ENCODE peak calls at places on chromosomes 3 and 15, in four cellular contexts. One of them, this sample, is unnamed.

GRCh38 chr3:77161098-77161497 is 121.2 kb downstream of the ROBO2 start:
- DNase-seq in HCT116: no peak
- DNase-seq in dorsolateral prefrontal cortex: no peak
- DNase-seq in MM.1S: no peak
- DNase-seq in this sample: no peak

GRCh38 chr3:147652682-147653081 is 243.5 kb downstream of the ZIC1 start:
- DNase-seq in HCT116: no peak
- DNase-seq in dorsolateral prefrontal cortex: no peak
- DNase-seq in MM.1S: no peak
- DNase-seq in this sample: no peak

GRCh38 chr15:74290645-74291044 is 54.5 kb downstream of the CCDC33 start:
- DNase-seq in HCT116: no peak
- DNase-seq in dorsolateral prefrontal cortex: no peak
- DNase-seq in MM.1S: no peak
- DNase-seq in this sample: no peak

GRCh38 chr3:171556133-171556532 is 95.9 kb upstream of the TNIK start:
- DNase-seq in HCT116: no peak
- DNase-seq in dorsolateral prefrontal cortex: no peak
- DNase-seq in MM.1S: no peak
- DNase-seq in this sample: no peak

GRCh38 chr3:75951941-75952340 is 166.6 kb upstream of the ZNF717 start:
- DNase-seq in HCT116: no peak
- DNase-seq in dorsolateral prefrontal cortex: no peak
- DNase-seq in MM.1S: no peak
- DNase-seq in this sample: no peak

GRCh38 chr3:134366928-134367352 is 7.3 kb downstream of the AMOTL2 start:
- DNase-seq in HCT116: no peak
- DNase-seq in dorsolateral prefrontal cortex: peak; percentile 26
- DNase-seq in MM.1S: no peak
- DNase-seq in this sample: no peak

GRCh38 chr3:48130321-48130881 is 57.8 kb downstream of the CDC25A start:
- DNase-seq in HCT116: no peak
- DNase-seq in dorsolateral prefrontal cortex: no peak
- DNase-seq in MM.1S: no peak
- DNase-seq in this sample: peak; percentile 79

GRCh38 chr15:33915571-33916407 is 52.5 kb upstream of the CHRM5 start:
- DNase-seq in HCT116: no peak
- DNase-seq in dorsolateral prefrontal cortex: no peak
- DNase-seq in MM.1S: peak; percentile 75
- DNase-seq in this sample: no peak

GRCh38 chr15:40087991-40088928 is 20.4 kb downstream of the BMF start:
- DNase-seq in HCT116: no peak
- DNase-seq in dorsolateral prefrontal cortex: no peak
- DNase-seq in MM.1S: no peak
- DNase-seq in this sample: no peak

GRCh38 chr15:89776274-89777072 is at the start of gene MESP2:
- DNase-seq in HCT116: peak; percentile 50
- DNase-seq in dorsolateral prefrontal cortex: peak; percentile 80
- DNase-seq in MM.1S: peak; percentile 79
- DNase-seq in this sample: no peak
- TF ChIP-seq CTCF in HCT116: peak; percentile 50
- TF ChIP-seq CTCF in dorsolateral prefrontal cortex: peak; percentile 45
- TF ChIP-seq CTCF in MM.1S: no peak
- TF ChIP-seq CTCF in this sample: peak; percentile 37

GRCh38 chr3:4802903-4803302 is 176.3 kb upstream of the BHLHE40 start:
- DNase-seq in HCT116: no peak
- DNase-seq in dorsolateral prefrontal cortex: no peak
- DNase-seq in MM.1S: no peak
- DNase-seq in this sample: no peak

GRCh38 chr3:4799266-4800256 is 179.7 kb upstream of the BHLHE40 start:
- DNase-seq in HCT116: no peak
- DNase-seq in dorsolateral prefrontal cortex: no peak
- DNase-seq in MM.1S: no peak
- DNase-seq in this sample: no peak

GRCh38 chr3:4800595-4800994 is 178.6 kb upstream of the BHLHE40 start:
- DNase-seq in HCT116: no peak
- DNase-seq in dorsolateral prefrontal cortex: no peak
- DNase-seq in MM.1S: no peak
- DNase-seq in this sample: no peak

GRCh38 chr3:4804161-4805058 is 174.8 kb upstream of the BHLHE40 start:
- DNase-seq in HCT116: no peak
- DNase-seq in dorsolateral prefrontal cortex: no peak
- DNase-seq in MM.1S: no peak
- DNase-seq in this sample: no peak

GRCh38 chr3:4801924-4802323 is 177.3 kb upstream of the BHLHE40 start:
- DNase-seq in HCT116: no peak
- DNase-seq in dorsolateral prefrontal cortex: no peak
- DNase-seq in MM.1S: no peak
- DNase-seq in this sample: no peak
- H3K4me3 ChIP-seq in HCT116: no peak overlapping the region
- H3K4me3 ChIP-seq in dorsolateral prefrontal cortex: no peak overlapping the region
- H3K4me3 ChIP-seq in MM.1S: no peak overlapping the region
- H3K4me3 ChIP-seq in this sample: no peak overlapping the region

GRCh38 chr15:66494262-66494661 is 3.3 kb downstream of the SNAPC5 start:
- DNase-seq in HCT116: no peak
- DNase-seq in dorsolateral prefrontal cortex: no peak
- DNase-seq in MM.1S: no peak
- DNase-seq in this sample: no peak

GRCh38 chr15:66502491-66502890 is 2.2 kb downstream of the RPL4 start:
- DNase-seq in HCT116: no peak
- DNase-seq in dorsolateral prefrontal cortex: peak; percentile 37
- DNase-seq in MM.1S: no peak
- DNase-seq in this sample: no peak

GRCh38 chr15:66497502-66498455 is at the start of gene SNAPC5:
- DNase-seq in HCT116: peak; percentile 85
- DNase-seq in dorsolateral prefrontal cortex: peak; percentile 97
- DNase-seq in MM.1S: peak; percentile 96
- DNase-seq in this sample: peak; percentile 90

GRCh38 chr15:66496951-66497501 is 536 bp downstream of the SNAPC5 start:
- DNase-seq in HCT116: no peak
- DNase-seq in dorsolateral prefrontal cortex: no peak
- DNase-seq in MM.1S: no peak
- DNase-seq in this sample: no peak

GRCh38 chr15:66498501-66499386 is 1.2 kb upstream of the SNAPC5 start:
- DNase-seq in HCT116: no peak
- DNase-seq in dorsolateral prefrontal cortex: no peak
- DNase-seq in MM.1S: peak; percentile 53
- DNase-seq in this sample: no peak
- TF ChIP-seq CTCF in HCT116: no peak
- TF ChIP-seq CTCF in dorsolateral prefrontal cortex: peak; percentile 58
- TF ChIP-seq CTCF in MM.1S: peak; percentile 36
- TF ChIP-seq CTCF in this sample: peak; percentile 15

DNA sequence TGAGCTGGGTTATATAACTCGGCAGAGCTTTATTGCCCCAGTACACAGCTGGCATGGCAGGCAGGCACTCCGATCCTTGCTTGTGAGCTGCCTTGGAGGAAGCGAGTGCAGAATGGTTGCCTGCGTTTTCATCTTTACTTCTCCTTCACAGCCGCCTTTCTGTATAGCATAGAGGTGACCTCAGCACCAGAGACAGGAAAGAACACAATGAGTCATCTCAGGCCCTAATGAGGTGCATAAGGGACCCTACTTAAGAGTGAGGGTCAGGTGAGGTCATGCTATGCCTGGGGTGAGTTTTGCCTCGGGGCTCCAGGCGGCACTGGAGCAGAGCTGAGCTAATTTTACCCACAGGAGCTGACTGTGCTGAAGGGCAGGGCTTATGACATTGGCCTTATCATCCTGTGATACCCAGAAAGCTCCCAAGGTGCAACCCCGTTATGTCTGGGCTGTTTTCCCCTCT is 43.5 kb downstream of the LPP start:
- DNase-seq in HCT116: no peak
- DNase-seq in dorsolateral prefrontal cortex: no peak
- DNase-seq in MM.1S: no peak
- DNase-seq in this sample: no peak
- H3K4me3 ChIP-seq in HCT116: no peak overlapping the region
- H3K4me3 ChIP-seq in dorsolateral prefrontal cortex: no peak overlapping the region
- H3K4me3 ChIP-seq in MM.1S: no peak overlapping the region
- H3K4me3 ChIP-seq in this sample: no peak overlapping the region

DNA sequence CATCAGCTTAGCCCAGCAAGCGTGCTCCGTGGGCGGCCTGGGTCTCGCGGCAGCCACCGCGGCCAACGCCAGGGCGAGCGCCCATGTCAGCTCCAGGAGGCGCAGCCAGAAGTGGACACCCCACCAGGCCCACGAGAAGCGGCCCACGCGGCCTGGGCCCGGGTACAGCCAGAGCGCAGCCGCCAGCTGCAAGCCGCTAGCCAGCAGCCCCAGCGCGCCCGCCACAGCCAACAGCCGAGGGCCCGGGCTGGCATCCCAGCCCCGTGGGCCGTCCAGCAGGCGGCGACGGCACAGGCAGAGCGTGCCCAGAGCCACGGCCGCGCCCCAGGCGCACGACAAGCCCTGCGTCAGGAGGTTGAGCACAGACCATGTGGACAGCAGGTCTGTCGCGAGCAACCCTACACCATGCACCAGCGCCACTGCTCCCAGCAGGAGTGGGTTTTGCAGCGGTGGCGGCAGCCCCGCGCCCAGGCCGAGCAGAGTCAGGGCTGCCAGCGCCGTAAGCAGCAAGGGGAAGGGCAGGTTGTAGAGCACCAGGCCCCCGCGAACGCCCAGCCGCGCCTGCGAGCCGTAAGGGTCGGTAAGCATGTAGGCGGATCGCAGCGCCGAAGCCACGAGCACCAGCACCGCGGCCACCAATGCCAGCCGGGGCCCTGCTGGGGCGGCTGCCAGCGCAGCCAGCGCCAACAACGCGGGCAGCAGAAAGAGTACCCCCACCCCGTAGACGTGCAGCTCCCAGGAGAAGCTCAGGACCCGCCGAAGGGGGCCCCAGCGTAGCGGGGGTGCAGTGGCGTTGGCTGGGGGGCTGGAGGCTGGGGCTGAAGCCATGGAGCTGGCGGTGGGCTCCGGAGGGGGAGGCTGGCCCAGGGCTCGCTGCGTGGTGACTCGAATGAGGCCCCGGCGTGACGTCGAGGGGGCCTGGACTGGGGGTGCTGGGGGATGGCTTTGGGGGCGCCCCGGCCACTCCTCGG is 4.9 kb downstream of the PRRT3 start:
- DNase-seq in HCT116: peak; percentile 74
- DNase-seq in dorsolateral prefrontal cortex: peak; percentile 69
- DNase-seq in MM.1S: no peak
- DNase-seq in this sample: no peak
- TF ChIP-seq CTCF in HCT116: peak; percentile 80
- TF ChIP-seq CTCF in dorsolateral prefrontal cortex: peak; percentile 37
- TF ChIP-seq CTCF in MM.1S: no peak
- TF ChIP-seq CTCF in this sample: peak; percentile 52

DNA sequence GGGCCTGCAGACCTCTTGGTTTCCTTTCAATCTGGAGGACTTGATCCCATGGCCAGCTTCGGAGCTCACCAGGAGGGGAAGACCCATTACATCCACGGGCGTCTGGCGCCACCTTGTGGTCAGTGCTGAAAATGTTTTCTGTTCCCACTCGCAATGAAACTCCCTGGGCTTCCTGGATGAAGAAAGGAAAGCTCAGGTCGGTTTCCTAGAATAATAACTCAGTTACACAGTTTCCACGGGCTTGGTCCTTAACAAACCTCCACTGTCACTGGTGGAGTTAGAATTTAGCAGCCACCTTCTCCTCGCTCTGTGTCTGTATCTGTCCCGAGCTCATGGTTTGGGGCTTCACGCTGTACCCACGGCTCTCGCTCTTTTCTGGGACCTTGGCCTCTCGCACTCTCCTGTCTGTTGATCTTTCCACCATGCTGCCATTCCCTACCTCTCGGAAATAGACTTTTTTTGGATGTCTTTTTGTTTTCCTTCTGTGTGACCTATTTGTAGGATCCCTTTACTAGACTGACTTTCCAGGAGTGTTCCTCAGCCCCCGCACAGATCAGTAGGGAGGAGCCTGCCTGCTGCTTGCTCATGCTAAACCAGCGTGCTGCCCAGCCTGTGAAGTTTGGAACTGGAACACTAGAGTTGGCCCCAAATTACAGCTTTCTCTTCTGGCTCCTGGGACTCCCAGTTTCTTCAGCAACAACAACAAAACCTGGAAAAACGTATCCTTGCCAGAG is 56.3 kb downstream of the IL20RB start:
- DNase-seq in HCT116: peak; percentile 63
- DNase-seq in dorsolateral prefrontal cortex: peak; percentile 91
- DNase-seq in MM.1S: peak; percentile 76
- DNase-seq in this sample: peak; percentile 84
- H3K4me3 ChIP-seq in HCT116: no peak overlapping the region
- H3K4me3 ChIP-seq in dorsolateral prefrontal cortex: peak overlapping the region; percentile 59
- H3K4me3 ChIP-seq in MM.1S: peak overlapping the region; percentile 60
- H3K4me3 ChIP-seq in this sample: peak overlapping the region; percentile 33

GRCh38 chr3:8538904-8539303 is 37.3 kb downstream of the LMCD1 start:
- DNase-seq in HCT116: no peak
- DNase-seq in dorsolateral prefrontal cortex: no peak
- DNase-seq in MM.1S: no peak
- DNase-seq in this sample: no peak

GRCh38 chr3:8539419-8539818 is 37.8 kb downstream of the LMCD1 start:
- DNase-seq in HCT116: no peak
- DNase-seq in dorsolateral prefrontal cortex: no peak
- DNase-seq in MM.1S: no peak
- DNase-seq in this sample: no peak

GRCh38 chr3:8537440-8537839 is 35.8 kb downstream of the LMCD1 start:
- DNase-seq in HCT116: no peak
- DNase-seq in dorsolateral prefrontal cortex: no peak
- DNase-seq in MM.1S: no peak
- DNase-seq in this sample: no peak

GRCh38 chr3:8538223-8538622 is 36.6 kb downstream of the LMCD1 start:
- DNase-seq in HCT116: no peak
- DNase-seq in dorsolateral prefrontal cortex: no peak
- DNase-seq in MM.1S: no peak
- DNase-seq in this sample: no peak

GRCh38 chr3:8536106-8537052 is 34.8 kb downstream of the LMCD1 start:
- DNase-seq in HCT116: no peak
- DNase-seq in dorsolateral prefrontal cortex: no peak
- DNase-seq in MM.1S: no peak
- DNase-seq in this sample: no peak
- TF ChIP-seq CTCF in HCT116: no peak
- TF ChIP-seq CTCF in dorsolateral prefrontal cortex: no peak
- TF ChIP-seq CTCF in MM.1S: no peak
- TF ChIP-seq CTCF in this sample: no peak

GRCh38 chr3:129597087-129597791 is 9.2 kb downstream of the PLXND1 start:
- DNase-seq in HCT116: no peak
- DNase-seq in dorsolateral prefrontal cortex: no peak
- DNase-seq in MM.1S: no peak
- DNase-seq in this sample: no peak
- H3K4me3 ChIP-seq in HCT116: no peak overlapping the region
- H3K4me3 ChIP-seq in dorsolateral prefrontal cortex: peak overlapping the region; percentile 46
- H3K4me3 ChIP-seq in MM.1S: no peak overlapping the region
- H3K4me3 ChIP-seq in this sample: peak overlapping the region; percentile 21

DNA sequence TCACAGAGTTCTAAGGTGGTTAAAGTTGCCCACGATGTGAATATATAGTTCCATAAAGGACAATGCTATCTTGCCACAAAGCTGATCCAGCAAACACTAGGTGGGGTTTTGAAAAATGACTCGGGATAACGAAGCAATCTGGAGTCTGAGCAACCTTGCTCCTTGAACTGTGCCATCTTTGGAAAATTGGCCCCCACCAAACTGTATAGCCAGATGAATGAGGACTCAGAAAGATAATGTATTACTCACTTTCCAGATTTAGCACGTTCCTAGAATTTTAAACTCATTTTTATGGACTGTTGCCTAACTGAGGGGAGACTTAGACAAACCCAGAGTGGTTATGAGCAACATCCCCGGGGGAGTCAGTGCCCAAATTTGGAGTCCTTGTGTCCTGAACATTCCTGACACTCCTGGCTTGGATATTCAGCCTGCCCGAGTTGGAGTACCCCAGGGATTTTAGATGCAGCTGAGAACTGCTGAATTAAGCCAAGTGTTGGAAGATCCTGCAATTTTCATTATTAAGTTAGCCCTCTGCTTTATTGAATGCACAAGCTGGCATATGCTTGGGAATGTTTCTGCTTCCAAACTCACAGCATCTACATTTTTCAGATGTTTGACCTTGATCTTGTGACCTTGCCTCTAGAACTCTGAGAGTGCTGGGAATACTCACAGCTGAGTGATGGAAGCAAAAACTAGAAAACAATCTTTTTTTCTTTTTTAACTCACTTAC is 8.8 kb upstream of the MAGI1 start:
- DNase-seq in HCT116: no peak
- DNase-seq in dorsolateral prefrontal cortex: no peak
- DNase-seq in MM.1S: no peak
- DNase-seq in this sample: no peak
- TF ChIP-seq CTCF in HCT116: no peak
- TF ChIP-seq CTCF in dorsolateral prefrontal cortex: no peak
- TF ChIP-seq CTCF in MM.1S: no peak
- TF ChIP-seq CTCF in this sample: no peak